ENCODE peak calls at places on chromosome 4, in ten cellular contexts. One of them, this sample, is unnamed.
A peak's percentile ranks its signal among the peaks of the same experiment; 100 is the strongest.

GRCh38 chr4:86870442-86871069 is 21.4 kb upstream of the SLC10A6 start:
- DNase-seq in brain microvascular endothelial cell: no peak
- DNase-seq in transverse colon: no peak
- DNase-seq in aorta: no peak
- DNase-seq in upper lobe of right lung: no peak
- DNase-seq in HL-60: no peak
- DNase-seq in right atrium auricular region: no peak
- DNase-seq in lung: no peak
- DNase-seq in neuronal stem cell: no peak
- DNase-seq in mesenchymal stem cell: no peak
- DNase-seq in this sample: no peak

GRCh38 chr4:8549352-8549931 is 30.8 kb upstream of the GPR78 start:
- DNase-seq in brain microvascular endothelial cell: no peak
- DNase-seq in neuronal stem cell: no peak
- DNase-seq in upper lobe of right lung: peak; percentile 52
- DNase-seq in lung: no peak
- DNase-seq in mesenchymal stem cell: no peak
- DNase-seq in HL-60: no peak
- DNase-seq in aorta: peak; percentile 57
- DNase-seq in transverse colon: no peak
- DNase-seq in right atrium auricular region: no peak
- DNase-seq in this sample: no peak

GRCh38 chr4:77854431-77855111 is 8.1 kb upstream of the MRPL1 start:
- DNase-seq in lung: no peak
- DNase-seq in aorta: no peak
- DNase-seq in HL-60: no peak
- DNase-seq in brain microvascular endothelial cell: no peak
- DNase-seq in neuronal stem cell: no peak
- DNase-seq in transverse colon: no peak
- DNase-seq in right atrium auricular region: no peak
- DNase-seq in mesenchymal stem cell: no peak
- DNase-seq in upper lobe of right lung: no peak
- DNase-seq in this sample: no peak

GRCh38 chr4:128635141-128635911 is 174.2 kb upstream of the JADE1 start:
- DNase-seq in aorta: no peak
- DNase-seq in lung: peak; percentile 76
- DNase-seq in mesenchymal stem cell: peak; percentile 48
- DNase-seq in brain microvascular endothelial cell: no peak
- DNase-seq in HL-60: no peak
- DNase-seq in neuronal stem cell: no peak
- DNase-seq in transverse colon: peak; percentile 50
- DNase-seq in right atrium auricular region: peak; percentile 98
- DNase-seq in upper lobe of right lung: peak; percentile 86
- DNase-seq in this sample: peak; percentile 69

GRCh38 chr4:47221721-47222120 is 190.4 kb downstream of the GABRB1 start:
- DNase-seq in HL-60: no peak
- DNase-seq in right atrium auricular region: no peak
- DNase-seq in upper lobe of right lung: no peak
- DNase-seq in transverse colon: no peak
- DNase-seq in aorta: no peak
- DNase-seq in neuronal stem cell: no peak
- DNase-seq in mesenchymal stem cell: peak; percentile 87
- DNase-seq in brain microvascular endothelial cell: peak; percentile 82
- DNase-seq in lung: no peak
- DNase-seq in this sample: no peak

GRCh38 chr4:5381981-5382441 is 326.3 kb downstream of the EVC2 start:
- DNase-seq in transverse colon: no peak
- DNase-seq in mesenchymal stem cell: peak; percentile 83
- DNase-seq in brain microvascular endothelial cell: peak; percentile 85
- DNase-seq in aorta: no peak
- DNase-seq in right atrium auricular region: no peak
- DNase-seq in neuronal stem cell: no peak
- DNase-seq in HL-60: no peak
- DNase-seq in lung: no peak
- DNase-seq in upper lobe of right lung: no peak
- DNase-seq in this sample: no peak

GRCh38 chr4:89307446-89308160 is at the start of gene GPRIN3:
- DNase-seq in upper lobe of right lung: peak; percentile 91
- DNase-seq in brain microvascular endothelial cell: peak; percentile 10
- DNase-seq in aorta: peak; percentile 82
- DNase-seq in HL-60: no peak
- DNase-seq in lung: peak; percentile 50
- DNase-seq in neuronal stem cell: peak; percentile 55
- DNase-seq in right atrium auricular region: no peak
- DNase-seq in transverse colon: peak; percentile 66
- DNase-seq in mesenchymal stem cell: peak; percentile 50
- DNase-seq in this sample: peak; percentile 69

GRCh38 chr4:176680668-176681067 is 112.1 kb downstream of the VEGFC start:
- DNase-seq in brain microvascular endothelial cell: no peak
- DNase-seq in mesenchymal stem cell: no peak
- DNase-seq in lung: no peak
- DNase-seq in neuronal stem cell: no peak
- DNase-seq in aorta: no peak
- DNase-seq in right atrium auricular region: no peak
- DNase-seq in HL-60: no peak
- DNase-seq in transverse colon: no peak
- DNase-seq in upper lobe of right lung: no peak
- DNase-seq in this sample: no peak

GRCh38 chr4:100165809-100166208 is 24.5 kb downstream of the DDIT4L start:
- DNase-seq in aorta: no peak
- DNase-seq in HL-60: peak; percentile 58
- DNase-seq in transverse colon: no peak
- DNase-seq in upper lobe of right lung: no peak
- DNase-seq in brain microvascular endothelial cell: no peak
- DNase-seq in mesenchymal stem cell: peak; percentile 48
- DNase-seq in right atrium auricular region: no peak
- DNase-seq in neuronal stem cell: peak; percentile 18
- DNase-seq in lung: no peak
- DNase-seq in this sample: no peak
- H3K4me3 ChIP-seq in aorta: no peak overlapping the region
- H3K4me3 ChIP-seq in HL-60: no peak overlapping the region
- H3K4me3 ChIP-seq in transverse colon: no peak overlapping the region
- H3K4me3 ChIP-seq in upper lobe of right lung: no peak overlapping the region
- H3K4me3 ChIP-seq in brain microvascular endothelial cell: no peak overlapping the region
- H3K4me3 ChIP-seq in mesenchymal stem cell: no peak overlapping the region
- H3K4me3 ChIP-seq in right atrium auricular region: no peak overlapping the region
- H3K4me3 ChIP-seq in neuronal stem cell: no peak overlapping the region
- H3K4me3 ChIP-seq in lung: no peak overlapping the region
- H3K4me3 ChIP-seq in this sample: no peak overlapping the region

DNA sequence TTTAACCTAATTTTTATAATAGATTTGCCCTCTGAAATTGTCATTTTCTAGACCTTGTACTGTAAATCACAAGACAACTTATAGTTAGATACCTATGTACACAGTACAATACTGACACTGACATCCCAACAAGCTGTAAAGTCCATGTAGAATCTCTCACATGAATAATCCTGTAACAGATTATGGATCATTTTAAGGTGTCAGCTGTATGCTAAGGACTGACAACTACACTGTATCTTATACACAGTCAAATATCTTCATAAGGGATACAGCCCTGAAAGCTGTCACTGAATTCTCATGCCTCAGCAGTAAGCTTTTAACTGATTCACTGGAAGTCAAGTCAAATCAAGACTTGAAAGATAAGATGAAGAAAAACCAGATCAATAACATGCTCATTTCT is 612.2 kb downstream of the PCDH18 start:
- DNase-seq in brain microvascular endothelial cell: no peak
- DNase-seq in mesenchymal stem cell: no peak
- DNase-seq in neuronal stem cell: no peak
- DNase-seq in lung: no peak
- DNase-seq in right atrium auricular region: no peak
- DNase-seq in upper lobe of right lung: no peak
- DNase-seq in HL-60: no peak
- DNase-seq in transverse colon: no peak
- DNase-seq in aorta: no peak
- DNase-seq in this sample: no peak
- H3K27ac ChIP-seq in brain microvascular endothelial cell: no peak overlapping the region
- H3K27ac ChIP-seq in mesenchymal stem cell: no peak overlapping the region
- H3K27ac ChIP-seq in neuronal stem cell: no peak overlapping the region
- H3K27ac ChIP-seq in lung: no peak overlapping the region
- H3K27ac ChIP-seq in right atrium auricular region: no peak overlapping the region
- H3K27ac ChIP-seq in upper lobe of right lung: no peak overlapping the region
- H3K27ac ChIP-seq in HL-60: no peak overlapping the region
- H3K27ac ChIP-seq in transverse colon: no peak overlapping the region
- H3K27ac ChIP-seq in aorta: no peak overlapping the region
- H3K27ac ChIP-seq in this sample: no peak overlapping the region

DNA sequence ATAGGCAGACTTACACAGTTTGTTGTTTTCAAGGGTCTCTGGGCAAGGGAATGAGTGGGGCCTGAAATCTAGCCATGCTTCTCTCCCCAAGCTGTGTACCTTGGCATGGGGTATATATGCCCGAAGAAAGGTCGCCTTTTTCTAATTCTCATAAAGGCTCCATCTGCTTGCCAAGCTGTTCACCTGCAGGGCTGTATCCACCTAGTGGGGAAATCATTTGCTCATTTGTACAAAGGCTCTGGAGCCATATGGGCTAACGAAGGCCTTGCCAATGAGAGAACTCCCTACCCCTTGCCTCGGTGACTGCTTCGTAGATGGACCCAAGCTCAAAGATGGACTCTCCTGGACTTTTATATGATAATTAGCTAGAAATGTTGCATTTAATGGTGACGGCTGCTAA is 1097.0 kb downstream of the PDHA2 start:
- DNase-seq in upper lobe of right lung: no peak
- DNase-seq in lung: no peak
- DNase-seq in aorta: no peak
- DNase-seq in HL-60: no peak
- DNase-seq in neuronal stem cell: no peak
- DNase-seq in brain microvascular endothelial cell: no peak
- DNase-seq in right atrium auricular region: no peak
- DNase-seq in transverse colon: no peak
- DNase-seq in mesenchymal stem cell: no peak
- DNase-seq in this sample: no peak
- H3K4me3 ChIP-seq in upper lobe of right lung: no peak overlapping the region
- H3K4me3 ChIP-seq in lung: no peak overlapping the region
- H3K4me3 ChIP-seq in aorta: no peak overlapping the region
- H3K4me3 ChIP-seq in HL-60: no peak overlapping the region
- H3K4me3 ChIP-seq in neuronal stem cell: no peak overlapping the region
- H3K4me3 ChIP-seq in brain microvascular endothelial cell: no peak overlapping the region
- H3K4me3 ChIP-seq in right atrium auricular region: no peak overlapping the region
- H3K4me3 ChIP-seq in transverse colon: no peak overlapping the region
- H3K4me3 ChIP-seq in mesenchymal stem cell: no peak overlapping the region
- H3K4me3 ChIP-seq in this sample: no peak overlapping the region

DNA sequence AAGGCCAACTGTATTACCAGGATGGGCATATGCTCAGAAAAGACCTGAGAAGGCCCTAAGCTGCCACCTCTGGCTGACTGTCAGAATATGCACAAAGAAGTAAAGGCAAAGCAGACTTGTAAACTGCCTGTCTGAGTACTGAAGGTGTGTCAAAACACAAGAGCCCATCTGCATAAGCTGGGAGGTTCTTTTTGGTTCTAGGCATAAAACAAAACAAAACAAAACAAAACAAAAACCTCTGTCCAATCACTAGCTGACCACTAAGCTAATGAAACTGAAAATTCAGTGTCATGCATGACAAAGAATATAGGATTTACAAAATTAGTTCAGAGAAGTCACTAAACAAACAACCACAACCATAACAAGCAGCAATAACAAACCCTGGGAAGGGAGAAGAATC is 20.6 kb downstream of the SH3D19 start:
- DNase-seq in aorta: no peak
- DNase-seq in brain microvascular endothelial cell: no peak
- DNase-seq in transverse colon: no peak
- DNase-seq in upper lobe of right lung: no peak
- DNase-seq in lung: no peak
- DNase-seq in right atrium auricular region: no peak
- DNase-seq in HL-60: no peak
- DNase-seq in mesenchymal stem cell: peak; percentile 10
- DNase-seq in neuronal stem cell: no peak
- DNase-seq in this sample: no peak
- H3K27ac ChIP-seq in aorta: no peak overlapping the region
- H3K27ac ChIP-seq in brain microvascular endothelial cell: no peak overlapping the region
- H3K27ac ChIP-seq in transverse colon: peak overlapping the region; percentile 25
- H3K27ac ChIP-seq in upper lobe of right lung: no peak overlapping the region
- H3K27ac ChIP-seq in lung: no peak overlapping the region
- H3K27ac ChIP-seq in right atrium auricular region: no peak overlapping the region
- H3K27ac ChIP-seq in HL-60: no peak overlapping the region
- H3K27ac ChIP-seq in mesenchymal stem cell: no peak overlapping the region
- H3K27ac ChIP-seq in neuronal stem cell: no peak overlapping the region
- H3K27ac ChIP-seq in this sample: no peak overlapping the region

DNA sequence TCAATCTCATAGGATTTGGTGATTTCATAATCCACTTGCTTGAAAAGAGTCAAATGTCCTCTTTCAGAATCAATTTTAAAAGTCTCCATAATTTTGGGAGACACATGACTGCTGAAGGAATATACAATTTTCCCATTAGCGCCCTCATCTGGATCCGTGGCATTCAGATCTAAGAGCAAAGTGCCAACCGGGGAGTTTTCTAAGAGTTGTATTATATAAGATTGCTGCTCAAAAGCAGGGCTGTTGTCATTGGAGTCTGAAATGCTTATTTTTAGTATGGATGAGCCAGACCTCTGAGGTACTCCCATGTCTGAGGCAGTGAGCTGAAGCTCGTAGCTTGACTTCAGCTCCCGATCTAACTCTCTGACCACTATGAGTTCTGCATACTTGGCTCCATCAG is 1.2 kb downstream of the PCDH18 start:
- DNase-seq in brain microvascular endothelial cell: peak; percentile 50
- DNase-seq in transverse colon: no peak
- DNase-seq in neuronal stem cell: no peak
- DNase-seq in mesenchymal stem cell: peak; percentile 58
- DNase-seq in HL-60: no peak
- DNase-seq in aorta: no peak
- DNase-seq in upper lobe of right lung: no peak
- DNase-seq in lung: no peak
- DNase-seq in right atrium auricular region: no peak
- DNase-seq in this sample: no peak
- H3K4me3 ChIP-seq in brain microvascular endothelial cell: peak overlapping the region; percentile 86
- H3K4me3 ChIP-seq in transverse colon: peak overlapping the region; percentile 34
- H3K4me3 ChIP-seq in neuronal stem cell: peak overlapping the region; percentile 85
- H3K4me3 ChIP-seq in mesenchymal stem cell: no peak overlapping the region
- H3K4me3 ChIP-seq in HL-60: no peak overlapping the region
- H3K4me3 ChIP-seq in aorta: peak overlapping the region; percentile 88
- H3K4me3 ChIP-seq in upper lobe of right lung: peak overlapping the region; percentile 56
- H3K4me3 ChIP-seq in lung: peak overlapping the region; percentile 62
- H3K4me3 ChIP-seq in right atrium auricular region: peak overlapping the region; percentile 43
- H3K4me3 ChIP-seq in this sample: peak overlapping the region; percentile 4

DNA sequence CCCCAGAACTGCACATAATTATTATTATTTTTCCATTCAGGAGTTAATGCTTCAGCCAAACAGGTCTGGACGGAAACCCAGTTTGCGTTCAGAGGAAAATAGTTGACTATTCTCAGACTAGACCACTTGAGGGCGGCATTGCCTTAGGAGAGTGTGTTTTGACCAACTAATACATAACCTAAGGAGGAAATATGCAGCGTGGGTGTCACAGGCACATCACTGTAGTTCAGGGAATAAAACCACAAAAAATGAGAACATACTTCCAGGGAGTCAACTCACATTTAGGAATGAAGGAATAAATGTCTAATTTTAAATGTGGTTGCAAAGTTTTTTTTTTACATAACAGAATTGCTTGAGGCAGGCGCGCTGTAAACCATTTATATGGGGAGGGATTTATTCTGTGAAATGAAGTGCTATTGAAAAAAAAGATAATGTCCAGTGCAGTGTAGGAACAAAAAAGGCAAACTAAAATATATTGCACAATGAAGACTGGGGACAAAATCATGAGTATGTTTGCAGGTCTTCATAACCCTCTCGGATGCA is 93.3 kb downstream of the SYNPO2 start:
- DNase-seq in transverse colon: peak; percentile 68
- DNase-seq in neuronal stem cell: peak; percentile 52
- DNase-seq in brain microvascular endothelial cell: peak; percentile 89
- DNase-seq in right atrium auricular region: peak; percentile 79
- DNase-seq in aorta: no peak
- DNase-seq in HL-60: peak; percentile 68
- DNase-seq in mesenchymal stem cell: peak; percentile 79
- DNase-seq in upper lobe of right lung: no peak
- DNase-seq in lung: peak; percentile 71
- DNase-seq in this sample: peak; percentile 23
- H3K27ac ChIP-seq in transverse colon: peak overlapping the region; percentile 19
- H3K27ac ChIP-seq in neuronal stem cell: no peak overlapping the region
- H3K27ac ChIP-seq in brain microvascular endothelial cell: no peak overlapping the region
- H3K27ac ChIP-seq in right atrium auricular region: peak overlapping the region; percentile 56
- H3K27ac ChIP-seq in aorta: peak overlapping the region; percentile 68
- H3K27ac ChIP-seq in HL-60: no peak overlapping the region
- H3K27ac ChIP-seq in mesenchymal stem cell: no peak overlapping the region
- H3K27ac ChIP-seq in upper lobe of right lung: no peak overlapping the region
- H3K27ac ChIP-seq in lung: peak overlapping the region; percentile 68
- H3K27ac ChIP-seq in this sample: no peak overlapping the region